ENCODE peak calls at places on chromosomes 3 and 15, in six cellular contexts. One of them, this sample, is unnamed.

GRCh38 chr3:131349946-131350347 is 31.6 kb upstream of the NUDT16 start:
- DNase-seq in NCI-H345: no peak
- DNase-seq in GM23248: peak; percentile 91
- DNase-seq in cardiac muscle cell: peak; percentile 32
- DNase-seq in tibial artery: no peak
- DNase-seq in ureter: no peak
- DNase-seq in this sample: no peak

GRCh38 chr15:99507016-99507731 is 58.6 kb upstream of the MEF2A start:
- DNase-seq in NCI-H345: peak; percentile 75
- DNase-seq in GM23248: peak; percentile 59
- DNase-seq in cardiac muscle cell: peak; percentile 56
- DNase-seq in tibial artery: no peak
- DNase-seq in ureter: peak; percentile 70
- DNase-seq in this sample: peak; percentile 14

GRCh38 chr3:42405857-42406256 is 4.6 kb downstream of the LYZL4 start:
- DNase-seq in NCI-H345: no peak
- DNase-seq in GM23248: no peak
- DNase-seq in cardiac muscle cell: no peak
- DNase-seq in tibial artery: no peak
- DNase-seq in ureter: no peak
- DNase-seq in this sample: no peak

GRCh38 chr3:117660941-117661635 is 951.5 kb downstream of the TUSC7 start:
- DNase-seq in NCI-H345: no peak
- DNase-seq in GM23248: peak; percentile 55
- DNase-seq in cardiac muscle cell: no peak
- DNase-seq in tibial artery: no peak
- DNase-seq in ureter: no peak
- DNase-seq in this sample: no peak

GRCh38 chr3:172142074-172143059 is 103.0 kb downstream of the FNDC3B start:
- DNase-seq in NCI-H345: no peak
- DNase-seq in GM23248: peak; percentile 77
- DNase-seq in cardiac muscle cell: no peak
- DNase-seq in tibial artery: no peak
- DNase-seq in ureter: no peak
- DNase-seq in this sample: no peak

GRCh38 chr3:136802481-136802996 is 16.4 kb upstream of the SLC35G2 start:
- DNase-seq in NCI-H345: peak; percentile 52
- DNase-seq in GM23248: peak; percentile 48
- DNase-seq in cardiac muscle cell: peak; percentile 19
- DNase-seq in tibial artery: no peak
- DNase-seq in ureter: no peak
- DNase-seq in this sample: peak; percentile 82

GRCh38 chr3:150106752-150107428 is 136.2 kb upstream of the PFN2 start:
- DNase-seq in NCI-H345: peak; percentile 64
- DNase-seq in GM23248: peak; percentile 88
- DNase-seq in cardiac muscle cell: no peak
- DNase-seq in tibial artery: no peak
- DNase-seq in ureter: no peak
- DNase-seq in this sample: peak; percentile 26

GRCh38 chr3:46578973-46579755 is 13.1 kb upstream of the LRRC2 start:
- DNase-seq in NCI-H345: peak; percentile 57
- DNase-seq in GM23248: no peak
- DNase-seq in cardiac muscle cell: no peak
- DNase-seq in tibial artery: no peak
- DNase-seq in ureter: no peak
- DNase-seq in this sample: no peak

GRCh38 chr3:122356402-122356801 is 26.6 kb downstream of the MIX23 start:
- DNase-seq in NCI-H345: peak; percentile 1
- DNase-seq in GM23248: peak; percentile 52
- DNase-seq in cardiac muscle cell: peak; percentile 28
- DNase-seq in tibial artery: no peak
- DNase-seq in ureter: no peak
- DNase-seq in this sample: peak; percentile 69

GRCh38 chr3:174891524-174892203 is 32.5 kb downstream of the NAALADL2 start:
- DNase-seq in NCI-H345: no peak
- DNase-seq in GM23248: no peak
- DNase-seq in cardiac muscle cell: peak; percentile 1
- DNase-seq in tibial artery: no peak
- DNase-seq in ureter: no peak
- DNase-seq in this sample: no peak

GRCh38 chr15:60729850-60730458 is 251.0 kb upstream of the ICE2 start:
- DNase-seq in NCI-H345: no peak
- DNase-seq in GM23248: no peak
- DNase-seq in cardiac muscle cell: no peak
- DNase-seq in tibial artery: no peak
- DNase-seq in ureter: no peak
- DNase-seq in this sample: no peak

GRCh38 chr3:25432191-25432720 is 4.2 kb downstream of the RARB start:
- DNase-seq in NCI-H345: no peak
- DNase-seq in GM23248: no peak
- DNase-seq in cardiac muscle cell: no peak
- DNase-seq in tibial artery: no peak
- DNase-seq in ureter: no peak
- DNase-seq in this sample: no peak

GRCh38 chr3:28267984-28268849 is 26.8 kb downstream of the CMC1 start:
- DNase-seq in NCI-H345: no peak
- DNase-seq in GM23248: no peak
- DNase-seq in cardiac muscle cell: no peak
- DNase-seq in tibial artery: no peak
- DNase-seq in ureter: no peak
- DNase-seq in this sample: peak; percentile 17

GRCh38 chr15:31457631-31458526 is 131.2 kb downstream of the KLF13 start:
- DNase-seq in NCI-H345: no peak
- DNase-seq in GM23248: peak; percentile 95
- DNase-seq in cardiac muscle cell: no peak
- DNase-seq in tibial artery: peak; percentile 84
- DNase-seq in ureter: peak; percentile 41
- DNase-seq in this sample: no peak

GRCh38 chr3:105923151-105923550 is 54.3 kb upstream of the CBLB start:
- DNase-seq in NCI-H345: no peak
- DNase-seq in GM23248: no peak
- DNase-seq in cardiac muscle cell: no peak
- DNase-seq in tibial artery: no peak
- DNase-seq in ureter: no peak
- DNase-seq in this sample: no peak

GRCh38 chr3:50213383-50213782 is 8.3 kb downstream of the SLC38A3 start:
- DNase-seq in NCI-H345: no peak
- DNase-seq in GM23248: no peak
- DNase-seq in cardiac muscle cell: no peak
- DNase-seq in tibial artery: no peak
- DNase-seq in ureter: no peak
- DNase-seq in this sample: no peak